ENCODE peak calls at places on chromosomes 2 and 18, in seven cellular contexts. B is left ventricle myocardium inferior, P is stomach, R is lower lobe of right lung, Q is GM12878, T is K562, J is HCT116. K is an unnamed sample. For H3K9me3, the result is how much of the 10 kb centered on the place peaks cover.

GRCh38 chr2:226137201-226137811 is 662.3 kb downstream of the IRS1 start:
- DNase-seq in P (no peak), Q (no peak), B (no peak), J (no peak), T (no peak), R (no peak), K (no peak)

GRCh38 chr2:109609352-109610024 is 4.3 kb downstream of the SEPTIN10 start:
- DNase-seq in T (no peak), Q (no peak), B (peak), R (no peak), J (peak), P (no peak), K (no peak)

GRCh38 chr2:86372641-86373502 is 35.4 kb upstream of the REEP1 start:
- DNase-seq in B (no peak), R (no peak), P (peak), T (peak), Q (no peak), J (peak), K (no peak)

GRCh38 chr2:100948965-100949364 is 53.1 kb upstream of the RPL31 start:
- DNase-seq in B (no peak), R (no peak), J (no peak), T (no peak), Q (no peak), P (peak), K (no peak)

GRCh38 chr2:163641986-163642385 is 93.8 kb downstream of the FIGN start:
- DNase-seq in T (no peak), J (no peak), Q (no peak), B (no peak), R (no peak), P (no peak), K (no peak)

GRCh38 chr2:74606927-74607326 is 41.2 kb downstream of the M1AP start:
- DNase-seq in Q (no peak), R (no peak), T (no peak), P (no peak), B (no peak), J (no peak), K (no peak)

GRCh38 chr18:3511980-3512379 is 62.0 kb downstream of the TGIF1 start:
- DNase-seq in R (no peak), P (no peak), B (no peak), T (peak), J (no peak), Q (no peak), K (no peak)

GRCh38 chr2:30932850-30933249 is 125.6 kb upstream of the CAPN13 start:
- DNase-seq in Q (no peak), R (no peak), B (no peak), T (no peak), J (no peak), P (no peak), K (no peak)

GRCh38 chr18:22439447-22439846 is 21.7 kb upstream of the CTAGE1 start:
- DNase-seq in J (no peak), Q (no peak), R (no peak), T (no peak), B (no peak), P (no peak), K (no peak)

GRCh38 chr18:5704847-5705246 is 161.1 kb upstream of the EPB41L3 start:
- DNase-seq in J (no peak), T (no peak), R (no peak), Q (no peak), B (no peak), P (no peak), K (no peak)

GRCh38 chr18:55244520-55244919 is 285.3 kb upstream of the CCDC68 start:
- DNase-seq in Q (no peak), J (no peak), T (no peak), B (no peak), P (no peak), R (no peak), K (no peak)

GRCh38 chr2:46311651-46312223 is 14.5 kb downstream of the EPAS1 start:
- DNase-seq in J (no peak), B (no peak), Q (no peak), R (no peak), T (no peak), P (no peak), K (no peak)

GRCh38 chr2:96891591-96892333 is 21.9 kb upstream of the SEMA4C start:
- DNase-seq in J (no peak), Q (no peak), P (no peak), R (peak), B (no peak), T (peak), K (no peak)

GRCh38 chr2:191878576-191879298 is 31.8 kb upstream of the CAVIN2 start:
- DNase-seq in J (no peak), P (no peak), T (no peak), B (no peak), R (no peak), Q (no peak), K (no peak)

GRCh38 chr2:198374375-198375072 is 570.1 kb downstream of the PLCL1 start:
- DNase-seq in J (no peak), B (no peak), P (no peak), Q (no peak), T (peak), R (no peak), K (no peak)

GRCh38 chr18:48896875-48897511 is 53.8 kb downstream of the SMAD7 start:
- DNase-seq in B (peak), P (peak), Q (peak), R (peak), J (no peak), T (peak), K (no peak)

GRCh38 chr2:116787808-116788207 is 1026.7 kb upstream of the DDX18 start:
- DNase-seq in R (no peak), B (no peak), T (no peak), Q (no peak), P (no peak), J (no peak), K (no peak)

GRCh38 chr18:13496691-13497281 is 229.6 kb downstream of the FAM210A start:
- DNase-seq in J (no peak), R (no peak), P (no peak), B (no peak), Q (no peak), T (no peak), K (no peak)

GRCh38 chr2:50838316-50838715 is 193.6 kb downstream of the NRXN1 start:
- DNase-seq in Q (no peak), J (no peak), T (no peak), R (no peak), P (no peak), B (no peak), K (no peak)

GRCh38 chr2:156834431-156834830 is 398.3 kb downstream of the GPD2 start:
- DNase-seq in Q (no peak), R (no peak), P (no peak), J (no peak), B (no peak), T (no peak), K (no peak)

GRCh38 chr2:158761626-158762025 is 33.5 kb upstream of the DAPL1 start:
- DNase-seq in Q (no peak), R (no peak), B (no peak), T (no peak), P (no peak), J (no peak), K (no peak)

GRCh38 chr2:197075286-197075685 is 148.8 kb upstream of the PGAP1 start:
- DNase-seq in Q (no peak), B (no peak), R (no peak), J (no peak), P (no peak), T (no peak), K (no peak)

GRCh38 chr2:99880148-99880983 is 262.0 kb downstream of the AFF3 start:
- DNase-seq in R (no peak), Q (no peak), T (no peak), J (no peak), B (no peak), P (no peak), K (no peak)

GRCh38 chr2:206176128-206176527 is 16.4 kb downstream of the EEF1B2 start:
- DNase-seq in R (no peak), P (no peak), T (no peak), Q (no peak), B (no peak), J (no peak), K (no peak)

GRCh38 chr2:111167238-111168162 is 46.8 kb downstream of the BCL2L11 start:
- DNase-seq in Q (no peak), B (no peak), T (peak), R (no peak), J (no peak), P (no peak), K (no peak)

GRCh38 chr2:224882291-224883171 is 159.7 kb downstream of the DOCK10 start:
- DNase-seq in R (no peak), J (no peak), P (no peak), T (no peak), Q (no peak), B (no peak), K (no peak)

GRCh38 chr2:223943561-223944008 is 1.6 kb downstream of the WDFY1 start:
- DNase-seq in J (no peak), T (peak), P (no peak), R (no peak), Q (no peak), B (no peak), K (no peak)

GRCh38 chr2:161418275-161418714 is 2.2 kb downstream of the TBR1 start:
- DNase-seq in R (no peak), Q (no peak), B (no peak), P (no peak), J (no peak), T (no peak), K (no peak)

GRCh38 chr2:101188683-101189405 is 37.7 kb upstream of the TBC1D8 start:
- DNase-seq in R (no peak), J (peak), B (no peak), Q (no peak), P (peak), T (peak), K (no peak)

GRCh38 chr18:29874519-29875098 is 1167.9 kb downstream of the DSC3 start:
- DNase-seq in Q (no peak), P (no peak), R (no peak), B (no peak), T (peak), J (peak), K (no peak)

GRCh38 chr2:177165731-177166711 is 46.6 kb upstream of the HNRNPA3 start:
- DNase-seq in J (no peak), R (no peak), P (no peak), B (no peak), T (peak), Q (peak), K (no peak)

GRCh38 chr2:203551653-203552250 is 16.7 kb upstream of the RAPH1 start:
- DNase-seq in Q (no peak), B (no peak), P (no peak), R (no peak), T (no peak), J (no peak), K (no peak)

GRCh38 chr2:232562515-232563151 is 12.1 kb downstream of the EIF4E2 start:
- DNase-seq in P (no peak), B (no peak), R (no peak), T (no peak), J (no peak), Q (no peak), K (no peak)

GRCh38 chr2:70557171-70557838 is 3.7 kb upstream of the TGFA start:
- DNase-seq in Q (no peak), R (no peak), P (peak), B (no peak), T (no peak), J (no peak), K (no peak)

GRCh38 chr2:86072271-86072858 is 33.3 kb downstream of the POLR1A start:
- DNase-seq in B (peak), T (no peak), P (peak), Q (no peak), R (peak), J (no peak), K (no peak)

GRCh38 chr2:205909194-205909572 is 176.8 kb downstream of the INO80D start:
- DNase-seq in Q (no peak), J (no peak), R (no peak), B (no peak), T (no peak), P (no peak), K (no peak)

DNA sequence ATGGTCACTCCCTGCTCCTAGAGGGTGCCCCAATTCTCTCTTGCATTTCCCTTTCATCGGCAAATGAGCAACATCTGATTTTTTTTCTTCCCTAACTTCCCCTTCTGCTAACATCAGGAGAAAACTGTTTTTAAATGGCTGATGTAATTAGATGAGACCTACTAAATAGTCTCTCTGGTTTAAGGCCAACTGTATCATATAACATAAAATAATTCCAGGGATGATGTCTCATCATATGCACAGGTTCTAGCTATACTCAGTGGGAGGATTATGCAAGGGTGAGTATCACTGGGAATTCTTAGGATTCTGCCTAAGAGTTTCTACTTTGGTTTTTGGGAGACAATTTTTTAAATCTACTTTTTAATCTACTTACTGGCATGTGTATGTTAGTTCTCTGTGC is 193.4 kb downstream of the PARD3B start:
- DNase-seq in Q (no peak), R (no peak), J (no peak), B (no peak), P (no peak), T (no peak), K (no peak)
- H3K9me3 ChIP-seq in Q (under half), R (under half), J (under half), B (under half), P (under half), T (under half), K (under half)

GRCh38 chr2:3289164-3289515 is 88.5 kb downstream of the EIPR1 start:
- DNase-seq in P (no peak), B (no peak), Q (no peak), J (no peak), T (no peak), R (no peak), K (no peak)
- H3K9me3 ChIP-seq in P (under half), B (under half), Q (under half), J (under half), T (under half), R (under half), K (under half)

DNA sequence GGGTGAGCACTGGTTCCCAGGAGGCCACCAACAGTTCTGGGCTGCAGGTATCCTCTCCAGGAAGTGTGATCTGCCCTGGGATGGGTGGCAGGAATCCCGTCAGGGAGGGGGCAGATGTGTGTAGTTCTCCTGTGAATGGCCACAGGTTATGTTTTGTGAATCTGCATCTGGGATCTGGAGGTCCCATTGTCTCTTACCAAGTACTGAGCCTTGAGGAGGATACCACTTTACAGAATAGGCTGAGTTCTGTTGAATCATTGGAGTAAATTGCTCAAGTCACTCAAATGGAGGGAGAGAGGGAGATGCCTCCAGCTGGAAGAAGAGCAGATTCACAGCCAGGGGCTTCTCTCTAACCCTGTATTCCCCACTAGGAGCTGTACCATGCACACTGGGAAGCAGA is 168.2 kb downstream of the ANKRD30B start:
- DNase-seq in Q (no peak), T (no peak), J (no peak), R (no peak), B (no peak), P (no peak), K (no peak)
- H3K9me3 ChIP-seq in Q (under half), T (under half), J (under half), R (under half), B (under half), P (under half), K (under half)

DNA sequence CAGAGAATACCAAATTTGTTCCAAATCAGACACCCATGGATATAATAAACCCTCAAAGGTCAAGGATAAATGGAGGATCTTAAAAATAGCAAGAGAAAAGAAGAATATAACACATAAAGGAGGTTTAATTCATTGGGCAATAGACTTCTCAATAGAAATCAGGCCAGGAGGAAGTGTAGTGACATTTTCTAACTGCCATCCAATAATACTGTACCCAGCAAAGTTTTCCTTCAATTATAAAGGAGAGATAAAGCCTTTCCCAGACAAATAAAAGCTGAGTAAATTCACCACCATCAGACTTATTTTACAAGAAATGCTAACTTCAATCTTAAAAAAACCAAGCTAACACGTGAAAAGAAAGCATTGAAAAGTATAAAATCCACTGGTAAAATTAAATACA is 121.6 kb downstream of the MSTN start:
- DNase-seq in T (no peak), P (no peak), J (no peak), Q (no peak), R (no peak), B (no peak), K (no peak)
- H3K9me3 ChIP-seq in T (under half), P (under half), J (under half), Q (under half), R (under half), B (half or more), K (under half)

GRCh38 chr2:4175343-4175742 is 472.0 kb downstream of the DCDC2C start:
- DNase-seq in J (no peak), B (no peak), P (no peak), R (no peak), T (no peak), Q (no peak), K (no peak)
- H3K9me3 ChIP-seq in J (under half), B (half or more), P (half or more), R (under half), T (under half), Q (under half), K (under half)

K was measured in T-helper 17 cell.